ENCODE peak calls at places on chromosomes 7 and 10, in five cellular contexts. W, J, B, Q and N are unnamed samples.

GRCh38 chr10:130141878-130142277 is 5.7 kb downstream of the GLRX3 start:
- DNase-seq in Q (no peak), W (no peak), J (no peak), B (no peak), N (no peak)

GRCh38 chr10:132131581-132132250 is 55.0 kb upstream of the DPYSL4 start:
- DNase-seq in W (no peak), B (no peak), J (no peak), Q (no peak), N (no peak)

GRCh38 chr10:126376956-126377355 is 11.3 kb downstream of the ADAM12 start:
- DNase-seq in W (no peak), J (no peak), B (peak; percentile 61), Q (no peak), N (no peak)

GRCh38 chr10:100651916-100652315 is 93.5 kb upstream of the PAX2 start:
- DNase-seq in B (no peak), J (no peak), W (no peak), Q (no peak), N (no peak)

GRCh38 chr7:142785841-142786250 is 15.1 kb downstream of the PRSS2 start:
- DNase-seq in W (no peak), B (no peak), J (peak; percentile 63), Q (no peak), N (no peak)

GRCh38 chr7:77362905-77363304 is 53.2 kb downstream of the GSAP start:
- DNase-seq in Q (no peak), J (no peak), W (no peak), B (no peak), N (no peak)

GRCh38 chr10:19629559-19629958 is 186.7 kb upstream of the PLXDC2 start:
- DNase-seq in B (no peak), W (peak; percentile 14), Q (no peak), J (no peak), N (peak; percentile 9)

GRCh38 chr7:80206763-80207162 is 72.1 kb downstream of the GNAI1 start:
- DNase-seq in B (no peak), W (no peak), J (no peak), Q (no peak), N (no peak)

GRCh38 chr7:142583424-142583823 is 165.8 kb upstream of the PRSS1 start:
- DNase-seq in J (peak; percentile 3), B (peak; percentile 88), Q (peak; percentile 81), W (no peak), N (no peak)

GRCh38 chr7:101433688-101434087 is 71.0 kb downstream of the COL26A1 start:
- DNase-seq in J (no peak), W (no peak), Q (no peak), B (no peak), N (no peak)

GRCh38 chr10:69819713-69820506 is 18.2 kb downstream of the COL13A1 start:
- DNase-seq in B (peak; percentile 64), Q (peak; percentile 32), J (no peak), W (no peak), N (no peak)

GRCh38 chr10:46052057-46052790 is 6.2 kb upstream of the MSMB start:
- DNase-seq in J (no peak), B (no peak), Q (no peak), W (no peak), N (no peak)

GRCh38 chr10:13390604-13391522 is 42.8 kb upstream of the SEPHS1 start:
- DNase-seq in B (no peak), W (no peak), J (no peak), Q (no peak), N (no peak)

GRCh38 chr7:46168671-46169383 is 247.8 kb upstream of the IGFBP3 start:
- DNase-seq in J (no peak), Q (no peak), B (peak; percentile 13), W (no peak), N (no peak)

GRCh38 chr7:2112261-2113203 is 120.2 kb downstream of the MAD1L1 start:
- DNase-seq in Q (no peak), W (no peak), B (no peak), J (no peak), N (no peak)

GRCh38 chr10:14371616-14372015 is 40.9 kb upstream of the FRMD4A start:
- DNase-seq in Q (no peak), J (no peak), B (no peak), W (no peak), N (no peak)

GRCh38 chr10:6843477-6843876 is 263.4 kb upstream of the PRKCQ start:
- DNase-seq in B (no peak), W (no peak), J (no peak), Q (no peak), N (no peak)

GRCh38 chr10:100791254-100792058 is 46.1 kb downstream of the PAX2 start:
- DNase-seq in J (no peak), W (no peak), B (no peak), Q (no peak), N (no peak)

GRCh38 chr10:45594276-45595157 is 78.1 kb downstream of the ZFAND4 start:
- DNase-seq in Q (peak; percentile 96), B (peak; percentile 82), W (peak; percentile 84), J (peak; percentile 76), N (peak; percentile 52)

GRCh38 chr7:28211006-28211405 is 30.4 kb upstream of the JAZF1 start:
- DNase-seq in B (no peak), W (no peak), Q (no peak), J (no peak), N (no peak)

GRCh38 chr7:101950450-101951119 is 133.2 kb downstream of the CUX1 start:
- DNase-seq in Q (peak; percentile 57), W (no peak), J (no peak), B (peak; percentile 49), N (no peak)

GRCh38 chr7:157411580-157411979 is 74.8 kb downstream of the DNAJB6 start:
- DNase-seq in W (no peak), J (peak; percentile 28), B (no peak), Q (no peak), N (no peak)

GRCh38 chr7:115779561-115779960 is 251.0 kb downstream of the TFEC start:
- DNase-seq in W (no peak), J (no peak), B (peak; percentile 1), Q (no peak), N (no peak)

GRCh38 chr10:73908853-73909611 is 1.9 kb upstream of the PLAU start:
- DNase-seq in J (peak; percentile 67), W (no peak), Q (peak; percentile 86), B (peak; percentile 99), N (no peak)

GRCh38 chr7:51602321-51602720 is 285.7 kb upstream of the COBL start:
- DNase-seq in B (no peak), J (no peak), W (no peak), Q (no peak), N (no peak)

GRCh38 chr10:44259090-44259874 is 125.6 kb downstream of the CXCL12 start:
- DNase-seq in J (no peak), Q (no peak), B (no peak), W (no peak), N (no peak)

GRCh38 chr7:22759721-22760120 is 32.7 kb downstream of the IL6 start:
- DNase-seq in W (no peak), Q (no peak), B (peak; percentile 37), J (no peak), N (no peak)

GRCh38 chr10:27699778-27700177 is 45.8 kb downstream of the MKX start:
- DNase-seq in B (no peak), J (no peak), Q (no peak), W (no peak), N (no peak)

GRCh38 chr10:6891924-6892323 is 311.8 kb upstream of the PRKCQ start:
- DNase-seq in Q (no peak), W (no peak), B (no peak), J (no peak), N (no peak)

GRCh38 chr10:117685431-117685830 is 142.9 kb downstream of the EMX2 start:
- DNase-seq in B (no peak), J (no peak), W (no peak), Q (no peak), N (no peak)

GRCh38 chr10:126302831-126303230 is 85.4 kb downstream of the ADAM12 start:
- DNase-seq in W (no peak), B (peak; percentile 5), J (no peak), Q (no peak), N (no peak)

GRCh38 chr10:44337081-44337480 is 47.8 kb downstream of the CXCL12 start:
- DNase-seq in J (no peak), W (no peak), Q (no peak), B (no peak), N (no peak)

GRCh38 chr10:81843042-81843441 is 32.0 kb upstream of the NRG3 start:
- DNase-seq in B (no peak), J (no peak), Q (no peak), W (no peak), N (no peak)

GRCh38 chr10:29392376-29393021 is 103.6 kb downstream of the LYZL1 start:
- DNase-seq in B (peak; percentile 18), W (peak; percentile 59), Q (peak; percentile 51), J (no peak), N (peak; percentile 15)

GRCh38 chr10:29239569-29240472 is 49.0 kb upstream of the LYZL1 start:
- DNase-seq in J (no peak), Q (no peak), B (no peak), W (no peak), N (peak; percentile 33)

GRCh38 chr7:14321947-14322346 is 332.5 kb upstream of the ETV1 start:
- DNase-seq in W (no peak), B (no peak), Q (no peak), J (no peak), N (no peak)

GRCh38 chr7:1678070-1678543 is 8.0 kb downstream of the ELFN1 start:
- DNase-seq in B (no peak), Q (no peak), W (no peak), J (no peak), N (no peak)

GRCh38 chr7:22441157-22441556 is 58.8 kb downstream of the STEAP1B start:
- DNase-seq in Q (no peak), B (no peak), J (no peak), W (no peak), N (no peak)

GRCh38 chr10:67978749-67979148 is 94.3 kb downstream of the SIRT1 start:
- DNase-seq in B (no peak), Q (no peak), J (no peak), W (no peak), N (no peak)